ENCODE peak calls at places on chromosomes 4 and X, in ten cellular contexts. R is uterus; B is EL; N is memory B cell; J is GM06990; S is stimulated activated CD8-positive, alpha-beta memory T cell treated with anti-CD3 and anti-CD28 coated beads, Interleukin-15, amount 100 ng/mL, for 24 hours; I is right atrium auricular region; E is substantia nigra; Y is WERI-Rb-1; L is HEK293T. P is an unnamed sample.
A peak's percentile ranks its signal among the peaks of the same experiment; 100 is the strongest.

GRCh38 chrX:24242649-24243556 is 71.0 kb downstream of the SUPT20HL2 start:
- DNase-seq in L (no peak), J (peak; percentile 48), R (peak; percentile 63), S (no peak), E (no peak), I (peak; percentile 77), N (no peak), Y (no peak), B (peak; percentile 64), P (peak; percentile 43)

GRCh38 chr4:121758896-121759568 is 5.9 kb downstream of the SMIM43 start:
- DNase-seq in B (no peak), R (no peak), L (no peak), N (no peak), E (no peak), J (no peak), I (no peak), S (no peak), Y (no peak), P (no peak)

GRCh38 chr4:156594619-156595018 is 377.0 kb downstream of the PDGFC start:
- DNase-seq in L (peak; percentile 10), S (no peak), E (no peak), Y (peak; percentile 35), B (no peak), N (no peak), R (peak; percentile 57), I (no peak), J (no peak), P (peak; percentile 40)

GRCh38 chr4:76147454-76148141 is 599 bp downstream of the NUP54 start:
- DNase-seq in N (no peak), L (peak; percentile 90), J (no peak), R (peak; percentile 20), Y (peak; percentile 95), I (no peak), S (peak; percentile 2), B (peak; percentile 86), E (no peak), P (peak; percentile 65)

GRCh38 chr4:184090571-184090970 is 127.1 kb downstream of the ENPP6 start:
- DNase-seq in E (no peak), I (no peak), R (no peak), L (no peak), J (no peak), S (no peak), N (no peak), Y (no peak), B (no peak), P (no peak)

GRCh38 chr4:162727232-162727631 is 439.5 kb downstream of the NAF1 start:
- DNase-seq in J (no peak), E (no peak), Y (no peak), L (no peak), S (no peak), B (no peak), R (no peak), N (no peak), I (no peak), P (no peak)

GRCh38 chr4:123783936-123784335 is 387.3 kb downstream of the SPRY1 start:
- DNase-seq in J (no peak), N (no peak), Y (no peak), I (no peak), E (no peak), L (no peak), S (no peak), R (no peak), B (peak; percentile 38), P (no peak)

GRCh38 chr4:124738994-124739393 is 26.5 kb upstream of the ANKRD50 start:
- DNase-seq in Y (no peak), B (no peak), J (no peak), E (no peak), R (no peak), S (no peak), I (no peak), L (no peak), N (no peak), P (no peak)

GRCh38 chrX:76127341-76127740 is 45.5 kb upstream of the PBDC1 start:
- DNase-seq in B (no peak), R (no peak), L (no peak), E (no peak), J (no peak), S (no peak), N (no peak), Y (peak; percentile 9), I (no peak), P (no peak)

GRCh38 chr4:168408620-168409019 is 71.7 kb downstream of the DDX60L start:
- DNase-seq in Y (no peak), N (no peak), S (no peak), B (peak; percentile 94), E (no peak), J (no peak), L (peak; percentile 14), I (peak; percentile 66), R (peak; percentile 77), P (peak; percentile 59)

GRCh38 chr4:88225216-88226107 is 58.9 kb downstream of the PPM1K start:
- DNase-seq in R (no peak), S (no peak), N (no peak), L (no peak), Y (no peak), B (no peak), J (no peak), I (no peak), E (no peak), P (no peak)

GRCh38 chrX:13099121-13099520 is 54.7 kb upstream of the FAM9C start:
- DNase-seq in S (no peak), L (no peak), Y (no peak), I (no peak), R (no peak), B (no peak), E (no peak), J (no peak), N (no peak), P (no peak)

GRCh38 chr4:26140150-26140898 is 180.5 kb upstream of the RBPJ start:
- DNase-seq in N (no peak), L (no peak), I (no peak), J (no peak), R (peak; percentile 67), S (no peak), Y (no peak), B (peak; percentile 83), E (no peak), P (no peak)